ENCODE peak calls at places on chromosomes 6 and 20, in four cellular contexts. O, M, X and K are unnamed samples.

GRCh38 chr20:15446373-15446772 is 1109.0 kb upstream of the FLRT3 start:
- DNase-seq in O (no peak), M (peak; percentile 9), X (no peak), K (no peak)

GRCh38 chr6:121858976-121859375 is 423.5 kb downstream of the GJA1 start:
- DNase-seq in O (no peak), M (no peak), X (no peak), K (no peak)

GRCh38 chr6:162014069-162014811 is 713.3 kb downstream of the PRKN start:
- DNase-seq in O (no peak), M (no peak), X (no peak), K (no peak)

GRCh38 chr6:149129401-149130077 is 188.0 kb upstream of the TAB2 start:
- DNase-seq in O (no peak), M (no peak), X (no peak), K (peak; percentile 42)

GRCh38 chr6:5054427-5054873 is 30.7 kb upstream of the PPP1R3G start:
- DNase-seq in O (peak; percentile 11), M (no peak), X (no peak), K (no peak)

GRCh38 chr20:63223121-63223825 is 7.3 kb upstream of the YTHDF1 start:
- DNase-seq in O (no peak), M (peak; percentile 42), X (peak; percentile 58), K (peak; percentile 10)

GRCh38 chr6:46808806-46809205 is 15.6 kb downstream of the MEP1A start:
- DNase-seq in O (no peak), M (no peak), X (no peak), K (no peak)

GRCh38 chr6:41429506-41430504 is 94.4 kb downstream of the NCR2 start:
- DNase-seq in O (no peak), M (no peak), X (no peak), K (no peak)

GRCh38 chr20:48679011-48679410 is 148.8 kb downstream of the PREX1 start:
- DNase-seq in O (no peak), M (no peak), X (no peak), K (no peak)

GRCh38 chr6:111572216-111572706 is 33.4 kb downstream of the TRAF3IP2 start:
- DNase-seq in O (no peak), M (no peak), X (no peak), K (no peak)